ENCODE peak calls at places on chromosomes 1 and 21, in four cellular contexts. Y, T, P and X are unnamed samples.

GRCh38 chr1:94819945-94820746 is at the start of gene SLC44A3:
- DNase-seq in T (peak; percentile 71), Y (peak; percentile 41), P (no peak), X (peak; percentile 54)

GRCh38 chr1:160401972-160402795 is 1.8 kb downstream of the VANGL2 start:
- DNase-seq in T (no peak), Y (no peak), P (no peak), X (no peak)

GRCh38 chr21:33643658-33644311 is 1.5 kb downstream of the ITSN1 start:
- DNase-seq in P (peak; percentile 18), Y (peak; percentile 21), T (no peak), X (no peak)

GRCh38 chr1:214665606-214666110 is 62.7 kb downstream of the CENPF start:
- DNase-seq in Y (no peak), P (no peak), T (no peak), X (peak; percentile 17)

GRCh38 chr1:51439053-51439452 is 80.0 kb downstream of the EPS15 start:
- DNase-seq in T (no peak), P (no peak), Y (no peak), X (no peak)

GRCh38 chr1:66000033-66000637 is 207.4 kb downstream of the PDE4B start:
- DNase-seq in Y (no peak), T (no peak), P (no peak), X (no peak)

GRCh38 chr1:57986432-57986831 is 560.1 kb downstream of the OMA1 start:
- DNase-seq in Y (no peak), P (peak; percentile 0), T (no peak), X (no peak)

GRCh38 chr1:42737257-42737656 is 2.8 kb downstream of the CLDN19 start:
- DNase-seq in P (no peak), Y (peak; percentile 34), T (peak; percentile 88), X (peak; percentile 58)

GRCh38 chr1:108050911-108051624 is 86.1 kb upstream of the VAV3 start:
- DNase-seq in T (no peak), P (no peak), Y (no peak), X (no peak)

GRCh38 chr1:155003227-155003765 is 694 bp downstream of the ZBTB7B start:
- DNase-seq in P (peak; percentile 64), Y (no peak), T (no peak), X (peak; percentile 48)

GRCh38 chr1:244097523-244098390 is 46.7 kb downstream of the ZBTB18 start:
- DNase-seq in Y (no peak), P (no peak), T (no peak), X (no peak)

DNA sequence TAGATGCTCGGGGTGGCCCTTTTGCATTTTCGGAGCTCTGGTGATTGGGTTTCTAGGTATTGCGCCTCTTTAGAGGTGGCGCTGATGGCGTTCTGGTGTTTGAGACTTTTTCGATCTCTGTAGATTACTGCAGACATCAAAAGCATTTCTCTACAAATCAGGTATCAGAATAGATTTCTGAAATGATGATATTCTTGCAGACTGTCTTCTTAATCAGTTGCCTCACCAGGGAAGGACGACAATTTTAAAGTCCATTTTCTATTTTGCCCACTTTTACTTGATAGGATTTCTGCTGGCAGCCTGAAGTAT is 65.2 kb upstream of the VAMP3 start:
- DNase-seq in P (no peak), Y (peak; percentile 8), T (no peak), X (peak; percentile 12)
- H3K4me3 ChIP-seq in P (no peak overlapping the region), Y (no peak overlapping the region), T (peak overlapping the region; percentile 53), X (peak overlapping the region; percentile 11)

GRCh38 chr1:23178414-23178813 is 9.8 kb upstream of the LUZP1 start:
- DNase-seq in T (no peak), Y (no peak), P (peak; percentile 65), X (no peak)
- TF ChIP-seq CTCF in T (no peak), Y (no peak), P (no peak), X (no peak)

DNA sequence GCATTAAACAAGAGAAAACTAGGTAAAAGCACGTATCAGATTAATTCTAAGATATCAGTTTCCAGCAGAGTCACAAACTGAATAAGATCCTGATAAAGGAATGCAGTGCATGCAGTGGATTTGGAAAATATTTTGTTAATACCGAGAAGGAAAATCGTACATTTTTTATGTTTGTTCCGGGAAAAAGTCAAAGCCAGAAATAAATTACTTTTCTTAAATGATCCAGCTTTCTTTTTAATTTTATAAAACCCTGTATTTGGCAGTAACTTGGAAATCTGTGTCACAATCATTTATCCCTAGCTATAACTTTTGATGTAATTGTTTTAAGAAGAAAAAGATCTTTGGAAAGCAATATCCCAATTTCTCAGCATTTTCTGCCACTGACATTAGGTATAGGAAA is 972 bp downstream of the PALMD start:
- DNase-seq in Y (no peak), T (no peak), P (no peak), X (no peak)
- H3K4me3 ChIP-seq in Y (peak overlapping the region; percentile 47), T (peak overlapping the region; percentile 22), P (peak overlapping the region; percentile 31), X (peak overlapping the region; percentile 83)

GRCh38 chr1:11176081-11176706 is 13.0 kb upstream of the ANGPTL7 start:
- DNase-seq in P (no peak), T (no peak), Y (no peak), X (no peak)

GRCh38 chr1:11178021-11179015 is 10.8 kb upstream of the ANGPTL7 start:
- DNase-seq in P (peak; percentile 52), Y (no peak), T (no peak), X (no peak)

GRCh38 chr1:11175461-11175860 is 13.7 kb upstream of the ANGPTL7 start:
- DNase-seq in T (no peak), Y (no peak), P (no peak), X (no peak)

GRCh38 chr1:11170102-11170501 is 19.1 kb upstream of the ANGPTL7 start:
- DNase-seq in T (peak; percentile 42), P (no peak), Y (no peak), X (no peak)

DNA sequence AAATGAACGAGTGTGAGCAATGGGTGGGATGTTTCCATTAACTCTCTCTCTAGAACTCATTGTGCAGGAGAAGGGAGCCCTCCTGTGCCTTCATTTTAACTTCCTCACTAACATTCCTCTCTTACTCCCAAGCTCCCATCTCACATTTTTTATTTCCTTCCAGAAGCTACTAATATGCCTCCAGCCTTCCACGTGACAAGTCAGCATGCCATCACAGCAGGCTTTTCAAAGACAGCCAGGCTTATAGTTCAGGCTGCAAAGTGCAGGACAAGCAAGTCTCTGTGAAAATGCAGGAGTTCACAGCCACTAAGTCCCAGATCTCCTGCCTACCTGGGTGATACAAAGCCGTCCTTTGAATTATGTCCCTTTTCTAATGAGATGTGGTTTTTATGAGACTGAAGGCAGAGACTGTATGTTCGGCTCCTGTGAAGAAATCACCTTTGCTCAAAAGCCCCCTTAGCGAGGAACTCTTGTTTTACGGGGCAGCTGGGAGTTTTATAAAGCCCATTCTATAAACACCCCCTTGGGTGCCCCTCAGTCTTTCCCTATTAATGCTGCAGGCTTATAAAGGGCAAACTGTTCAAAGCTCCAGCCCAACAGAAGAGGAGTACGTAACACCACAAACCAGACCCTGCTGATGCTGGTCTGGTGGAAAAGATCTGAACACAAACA is 14.7 kb upstream of the ANGPTL7 start:
- DNase-seq in T (no peak), P (no peak), Y (no peak), X (no peak)
- TF ChIP-seq CTCF in T (no peak), P (no peak), Y (no peak), X (no peak)

GRCh38 chr1:229344139-229344538 is 1.3 kb upstream of the CCSAP start:
- DNase-seq in Y (peak; percentile 6), P (no peak), T (no peak), X (no peak)
- H3K4me3 ChIP-seq in Y (no peak overlapping the region), P (no peak overlapping the region), T (no peak overlapping the region), X (no peak overlapping the region)

GRCh38 chr1:71589005-71589404 is 508.2 kb upstream of the ZRANB2 start:
- DNase-seq in P (no peak), Y (no peak), T (no peak), X (no peak)

GRCh38 chr1:71586030-71586429 is 505.2 kb upstream of the ZRANB2 start:
- DNase-seq in Y (peak; percentile 32), P (no peak), T (no peak), X (peak; percentile 52)

GRCh38 chr1:71582673-71583072 is 501.8 kb upstream of the ZRANB2 start:
- DNase-seq in T (no peak), P (no peak), Y (no peak), X (no peak)

GRCh38 chr1:71592646-71593274 is 511.9 kb upstream of the ZRANB2 start:
- DNase-seq in T (no peak), P (no peak), Y (no peak), X (no peak)

GRCh38 chr1:71587961-71588360 is 507.1 kb upstream of the ZRANB2 start:
- DNase-seq in Y (peak; percentile 18), T (no peak), P (no peak), X (peak; percentile 29)
- TF ChIP-seq CTCF in Y (peak; percentile 49), T (no peak), P (no peak), X (peak; percentile 33)

GRCh38 chr1:153539395-153540093 is 1.2 kb downstream of the S100A5 start:
- DNase-seq in Y (no peak), P (no peak), T (no peak), X (no peak)

GRCh38 chr1:153542956-153543737 is 2.4 kb upstream of the S100A5 start:
- DNase-seq in P (no peak), Y (no peak), T (no peak), X (peak; percentile 1)

GRCh38 chr1:153540394-153541361 is at the start of gene S100A5:
- DNase-seq in Y (peak; percentile 66), P (peak; percentile 58), T (no peak), X (peak; percentile 77)

GRCh38 chr1:153543738-153544135 is 1.9 kb downstream of the S100A4 start:
- DNase-seq in P (no peak), T (no peak), Y (no peak), X (no peak)

DNA sequence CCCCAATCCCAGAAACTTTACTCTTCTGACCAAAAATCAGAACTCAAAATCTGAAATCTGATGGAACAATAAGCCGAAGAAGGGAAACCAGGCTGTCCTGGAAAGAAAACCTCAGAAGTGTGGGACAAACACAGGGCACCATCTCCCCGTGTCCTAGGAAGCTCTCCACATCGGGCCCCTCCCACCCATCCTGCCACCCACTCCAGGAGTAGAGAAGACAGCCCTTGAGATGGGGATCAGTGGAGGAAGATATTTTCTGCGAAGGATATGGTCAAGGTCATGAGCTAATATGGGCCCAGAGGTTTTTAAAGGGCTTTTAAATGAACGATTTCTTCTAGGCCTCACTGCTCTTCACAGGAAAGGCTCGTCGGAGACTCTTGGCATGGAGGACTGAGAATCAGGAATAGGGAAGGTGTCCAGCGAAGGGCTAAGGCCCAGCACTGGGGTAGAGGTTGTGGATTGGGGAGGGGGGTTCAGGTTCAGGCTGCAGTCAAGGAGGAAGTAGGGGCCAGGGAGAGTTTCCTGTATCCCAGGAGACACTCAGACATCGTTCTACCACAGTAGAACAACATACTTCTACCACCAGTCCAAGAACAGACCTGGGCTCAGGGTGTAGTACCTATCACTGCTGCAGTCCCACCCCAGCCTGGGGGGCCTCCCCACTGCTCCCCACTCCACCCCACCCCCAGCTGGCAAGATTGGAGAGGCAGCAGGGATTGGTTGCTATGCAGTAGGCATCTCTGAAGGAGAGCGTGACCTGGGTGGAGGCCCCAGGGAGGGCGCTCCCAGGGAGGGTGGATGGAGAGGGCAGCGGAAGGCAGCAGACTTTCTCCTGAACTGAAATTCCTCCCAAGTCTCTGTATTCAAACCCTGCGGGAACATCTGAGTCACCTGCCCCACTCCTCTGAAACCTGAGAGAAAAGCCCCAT is 1.2 kb upstream of the S100A5 start:
- DNase-seq in Y (no peak), P (no peak), T (no peak), X (no peak)
- H3K4me3 ChIP-seq in Y (no peak overlapping the region), P (no peak overlapping the region), T (no peak overlapping the region), X (no peak overlapping the region)

GRCh38 chr1:176705585-176705984 is 242.6 kb downstream of the PAPPA2 start:
- DNase-seq in P (no peak), Y (no peak), T (no peak), X (no peak)
- TF ChIP-seq CTCF in P (no peak), Y (no peak), T (no peak), X (no peak)